ENCODE peak calls at places on chromosomes 16 and 17, in four cellular contexts. W, R, Y and P are unnamed samples.

GRCh38 chr17:58520843-58521430 is 6.5 kb upstream of the MTMR4 start:
- DNase-seq in W (no peak), R (no peak), Y (peak), P (no peak)

GRCh38 chr17:76678330-76678729 is 32.4 kb downstream of the MXRA7 start:
- DNase-seq in W (no peak), R (no peak), Y (no peak), P (no peak)

GRCh38 chr17:57051886-57052342 is 33.1 kb upstream of the AKAP1 start:
- DNase-seq in W (no peak), R (no peak), Y (no peak), P (no peak)

GRCh38 chr16:72721981-72722380 is 325.9 kb downstream of the ZFHX3 start:
- DNase-seq in W (peak), R (no peak), Y (no peak), P (no peak)

GRCh38 chr16:78659668-78660217 is 560.3 kb downstream of the WWOX start:
- DNase-seq in W (no peak), R (no peak), Y (no peak), P (no peak)

GRCh38 chr17:38608648-38609047 is 2.9 kb upstream of the SRCIN1 start:
- DNase-seq in W (no peak), R (no peak), Y (no peak), P (no peak)

GRCh38 chr16:12017583-12017982 is 41.0 kb downstream of the SNX29 start:
- DNase-seq in W (no peak), R (no peak), Y (no peak), P (no peak)

GRCh38 chr17:30228011-30228410 is 7.5 kb downstream of the SLC6A4 start:
- DNase-seq in W (no peak), R (no peak), Y (no peak), P (no peak)

GRCh38 chr16:74738134-74738541 is 36.5 kb downstream of the FA2H start:
- DNase-seq in W (peak), R (no peak), Y (no peak), P (no peak)

GRCh38 chr16:52512297-52512987 is 34.5 kb downstream of the TOX3 start:
- DNase-seq in W (no peak), R (no peak), Y (no peak), P (no peak)

GRCh38 chr16:3536271-3536671 is 35.5 kb downstream of the CLUAP1 start:
- DNase-seq in W (no peak), R (no peak), Y (no peak), P (no peak)

GRCh38 chr17:50681260-50682200 is 26.2 kb downstream of the ANKRD40 start:
- DNase-seq in W (peak), R (no peak), Y (peak), P (no peak)

GRCh38 chr17:15398291-15398690 is 56.9 kb upstream of the TEKT3 start:
- DNase-seq in W (no peak), R (no peak), Y (peak), P (no peak)

GRCh38 chr17:8125947-8126305 is 2.0 kb upstream of the HES7 start:
- DNase-seq in W (peak), R (no peak), Y (no peak), P (no peak)

GRCh38 chr17:8128125-8128784 is 4.3 kb upstream of the HES7 start:
- DNase-seq in W (no peak), R (no peak), Y (no peak), P (no peak)

GRCh38 chr17:8125196-8125946 is 1.5 kb upstream of the HES7 start:
- DNase-seq in W (peak), R (peak), Y (peak), P (no peak)

GRCh38 chr17:8124350-8125195 is 667 bp upstream of the HES7 start:
- DNase-seq in W (no peak), R (no peak), Y (no peak), P (no peak)

GRCh38 chr17:8126306-8127066 is 2.6 kb upstream of the HES7 start:
- DNase-seq in W (peak), R (no peak), Y (no peak), P (no peak)
- TF ChIP-seq SPI1 in W (no peak), R (no peak), Y (no peak), P (no peak)

DNA sequence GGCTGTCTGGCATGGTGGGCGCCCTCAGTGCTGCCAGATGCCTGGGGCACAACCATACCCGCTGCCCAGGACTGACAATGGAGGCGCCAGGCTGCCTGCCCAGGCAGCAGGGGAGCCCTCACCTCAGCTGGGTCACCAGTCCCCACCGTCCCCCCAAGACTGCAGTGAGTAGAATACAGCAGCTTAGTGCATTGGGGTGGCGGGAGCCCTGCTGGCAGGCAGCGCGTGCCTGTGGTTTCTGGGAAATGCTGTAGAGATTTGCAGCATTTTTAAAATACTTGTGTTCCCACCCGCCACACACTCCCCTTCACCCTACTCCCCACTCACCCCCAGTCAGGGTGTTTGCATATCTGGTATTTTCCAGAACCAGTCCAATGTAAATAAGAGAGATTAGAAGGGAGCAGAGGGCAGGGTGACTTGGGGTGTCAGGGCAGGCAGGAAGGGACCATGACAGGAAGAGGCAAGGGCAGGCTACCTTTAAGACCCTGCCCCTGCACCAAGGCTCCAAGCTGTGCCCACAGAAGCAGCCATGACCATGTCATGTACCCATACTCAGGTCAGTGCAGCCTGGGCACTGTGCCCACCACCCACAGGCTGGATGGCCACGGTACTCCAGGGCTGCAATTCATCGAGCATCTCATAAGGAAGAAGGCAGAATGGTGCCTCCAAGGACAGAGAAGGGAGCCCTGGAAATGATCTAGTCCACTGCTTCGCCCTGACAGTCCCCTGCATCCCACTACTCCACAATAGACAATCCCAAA is 21.5 kb downstream of the MYO18A start:
- DNase-seq in W (peak), R (no peak), Y (no peak), P (no peak)
- TF ChIP-seq SPI1 in W (no peak), R (no peak), Y (no peak), P (no peak)

DNA sequence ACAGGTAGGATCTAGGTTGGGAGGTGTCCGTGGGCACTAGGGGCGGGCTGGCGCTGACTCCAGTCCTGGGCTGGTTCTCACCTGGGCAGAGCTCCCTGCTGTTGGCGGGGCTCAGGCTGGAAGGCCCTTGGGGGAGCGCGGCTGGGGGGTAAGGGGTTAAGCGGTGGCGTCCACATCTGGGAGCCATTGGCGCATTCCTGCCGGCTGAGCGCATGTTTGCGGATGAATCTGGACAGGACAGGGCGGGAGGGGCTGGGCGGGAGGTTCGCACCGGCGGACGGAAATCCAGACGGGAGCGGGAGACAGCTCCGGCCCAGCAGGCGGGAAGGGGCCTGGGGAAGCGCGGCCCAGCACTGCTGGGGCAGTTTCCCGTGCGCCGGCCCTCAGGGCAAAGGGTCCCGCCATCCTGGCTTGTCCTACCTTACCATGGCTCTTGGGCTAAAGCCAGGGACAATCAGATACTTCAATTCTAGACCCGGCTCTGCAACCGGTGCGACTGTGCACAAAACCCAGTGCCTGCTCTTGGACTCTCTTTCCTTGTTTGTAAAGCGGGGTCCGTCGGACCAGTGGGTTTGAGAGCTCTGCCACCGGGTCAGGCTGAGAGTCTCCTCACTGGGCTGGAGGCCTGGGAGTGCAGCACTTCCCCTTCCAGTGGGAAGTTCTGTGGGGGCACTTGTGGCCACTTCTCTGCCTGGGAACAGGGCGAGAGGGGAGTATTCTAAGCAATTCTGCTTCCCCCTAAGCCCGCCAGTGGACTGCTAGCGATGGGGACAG is 7.8 kb downstream of the RARA start:
- DNase-seq in W (no peak), R (no peak), Y (no peak), P (no peak)
- TF ChIP-seq SPI1 in W (peak), R (no peak), Y (peak), P (no peak)

GRCh38 chr17:75616521-75617122 is 16.6 kb upstream of the SMIM5 start:
- DNase-seq in W (no peak), R (no peak), Y (no peak), P (no peak)

GRCh38 chr17:75617675-75618074 is 15.6 kb upstream of the SMIM5 start:
- DNase-seq in W (no peak), R (no peak), Y (no peak), P (no peak)

GRCh38 chr17:75615301-75615700 is 17.9 kb upstream of the SMIM5 start:
- DNase-seq in W (no peak), R (no peak), Y (no peak), P (no peak)

GRCh38 chr17:75614556-75615270 is 18.5 kb upstream of the SMIM5 start:
- DNase-seq in W (no peak), R (no peak), Y (no peak), P (no peak)

DNA sequence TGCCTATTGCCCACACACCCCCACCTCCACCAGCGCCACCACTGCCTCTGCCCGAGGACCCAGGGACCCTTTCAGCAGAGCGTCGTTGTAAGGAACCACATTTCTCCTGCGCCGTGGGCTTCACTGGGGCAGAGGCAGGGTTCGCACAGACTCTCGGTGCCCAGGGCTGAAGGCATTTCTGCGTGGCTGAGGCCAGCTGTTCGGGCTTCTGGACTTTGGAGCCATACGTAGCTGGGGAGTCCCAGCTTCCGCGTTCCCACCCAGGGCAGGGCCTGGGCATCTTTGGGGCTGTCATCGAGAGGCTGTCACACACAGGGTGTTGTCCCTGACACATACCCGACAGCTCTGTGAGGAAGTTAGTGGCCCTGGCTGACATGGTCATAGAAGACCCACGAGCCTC is 16.0 kb upstream of the SMIM5 start:
- DNase-seq in W (no peak), R (no peak), Y (no peak), P (no peak)
- TF ChIP-seq SPI1 in W (no peak), R (no peak), Y (no peak), P (no peak)

GRCh38 chr17:63399316-63399715 is 46.8 kb downstream of the CYB561 start:
- DNase-seq in W (no peak), R (no peak), Y (no peak), P (no peak)
- TF ChIP-seq SPI1 in W (no peak), R (no peak), Y (no peak), P (no peak)